ENCODE peak calls at places on chromosome 5, in six cellular contexts. N is effector memory CD8-positive, alpha-beta T cell; M is T-helper 2 cell; X is activated T-cell treated with anti-CD3 and anti-CD28 coated beads for 1 hour; K is stimulated activated CD4-positive, alpha-beta T cell treated with anti-CD3 and anti-CD28 coated beads, Interleukin-12 subunit alpha, Interleukin-12 subunit beta, amount 100 ng/mL, for 4 hours; T is OCI-LY7. V is an unnamed sample.

GRCh38 chr5:150285114-150285513 is 4.5 kb downstream of the CAMK2A start:
- DNase-seq in K (no peak), N (no peak), X (no peak), T (no peak), M (no peak), V (no peak)

GRCh38 chr5:14912206-14912605 is 40.6 kb upstream of the ANKH start:
- DNase-seq in K (no peak), N (no peak), X (no peak), M (no peak), T (no peak), V (no peak)

GRCh38 chr5:127858116-127858784 is 155.1 kb downstream of the CCDC192 start:
- DNase-seq in M (no peak), X (no peak), K (no peak), T (no peak), N (no peak), V (no peak)

GRCh38 chr5:148827723-148828122 is 1.3 kb downstream of the ADRB2 start:
- DNase-seq in N (no peak), X (no peak), T (no peak), M (no peak), K (no peak), V (no peak)

GRCh38 chr5:135141303-135142268 is 107.6 kb upstream of the PITX1 start:
- DNase-seq in K (no peak), N (no peak), T (no peak), X (no peak), M (no peak), V (no peak)

GRCh38 chr5:126998201-126998631 is 32.1 kb downstream of the MARCHF3 start:
- DNase-seq in T (peak), N (no peak), M (no peak), K (no peak), X (no peak), V (no peak)

GRCh38 chr5:19733612-19734495 is 254.1 kb downstream of the CDH18 start:
- DNase-seq in M (no peak), X (no peak), T (no peak), K (no peak), N (no peak), V (no peak)

GRCh38 chr5:113147537-113147936 is 170.9 kb downstream of the DCP2 start:
- DNase-seq in K (no peak), T (no peak), M (no peak), N (no peak), X (no peak), V (no peak)

V was measured in Kasumi-1.